ENCODE peak calls at places on chromosome 9, in seven cellular contexts. Y is iPS DF 6.9, U is MCF 10A, A is NCI-H345, L is NCI-H146, B is AG08395, F is GM13976. Q is an unnamed sample.

GRCh38 chr9:69605406-69605805 is 66.8 kb downstream of the APBA1 start:
- DNase-seq in A (peak; percentile 20), Y (no peak), F (no peak), B (no peak), U (no peak), L (peak; percentile 36), Q (no peak)

GRCh38 chr9:128920381-128921058 is at the start of gene PHYHD1:
- DNase-seq in B (peak; percentile 78), L (no peak), U (peak; percentile 86), Y (no peak), A (no peak), F (no peak), Q (no peak)

GRCh38 chr9:33135086-33135958 is 31.8 kb downstream of the B4GALT1 start:
- DNase-seq in Y (no peak), B (no peak), U (no peak), L (no peak), A (no peak), F (peak; percentile 41), Q (no peak)

GRCh38 chr9:134948149-134948548 is 30.4 kb upstream of the FCN1 start:
- DNase-seq in F (no peak), B (no peak), U (no peak), A (no peak), Y (no peak), L (no peak), Q (no peak)

GRCh38 chr9:129005336-129005997 is 22.7 kb downstream of the SH3GLB2 start:
- DNase-seq in F (peak; percentile 10), B (no peak), A (no peak), U (no peak), Y (no peak), L (no peak), Q (no peak)

GRCh38 chr9:398085-398484 is 183.4 kb downstream of the DOCK8 start:
- DNase-seq in A (no peak), U (no peak), L (no peak), F (no peak), B (no peak), Y (no peak), Q (no peak)

GRCh38 chr9:134936021-134936761 is 18.5 kb upstream of the FCN1 start:
- DNase-seq in L (no peak), U (no peak), B (no peak), Y (no peak), A (no peak), F (no peak), Q (no peak)

GRCh38 chr9:129113645-129114304 is 2.6 kb downstream of the PTPA start:
- DNase-seq in U (no peak), A (no peak), L (no peak), B (no peak), F (no peak), Y (no peak), Q (no peak)

GRCh38 chr9:91810286-91810905 is 139.6 kb downstream of the ROR2 start:
- DNase-seq in U (no peak), B (no peak), Y (no peak), F (no peak), L (no peak), A (no peak), Q (no peak)

GRCh38 chr9:77015291-77016048 is 4.0 kb upstream of the FOXB2 start:
- DNase-seq in Y (no peak), L (peak; percentile 82), B (no peak), U (no peak), F (peak; percentile 27), A (peak; percentile 91), Q (no peak)

GRCh38 chr9:13568851-13569618 is 289.5 kb upstream of the MPDZ start:
- DNase-seq in B (no peak), U (no peak), A (peak; percentile 89), Y (no peak), L (peak; percentile 65), F (no peak), Q (no peak)

GRCh38 chr9:108496866-108497265 is 358.9 kb downstream of the ACTL7B start:
- DNase-seq in U (no peak), A (no peak), L (no peak), B (peak; percentile 25), Y (no peak), F (no peak), Q (no peak)

GRCh38 chr9:35863583-35863982 is 6.6 kb downstream of the OR13J1 start:
- DNase-seq in U (no peak), A (no peak), B (no peak), Y (no peak), L (peak; percentile 21), F (no peak), Q (no peak)

GRCh38 chr9:2337131-2337530 is 284.5 kb upstream of the VLDLR start:
- DNase-seq in A (peak; percentile 46), Y (no peak), F (no peak), L (peak; percentile 45), U (no peak), B (no peak), Q (no peak)

GRCh38 chr9:14293801-14294200 is 20.1 kb downstream of the NFIB start:
- DNase-seq in B (no peak), L (no peak), A (no peak), F (no peak), U (no peak), Y (no peak), Q (no peak)

GRCh38 chr9:83617299-83617698 is 5.6 kb upstream of the IDNK start:
- DNase-seq in A (no peak), Y (no peak), U (no peak), L (no peak), F (no peak), B (no peak), Q (no peak)

GRCh38 chr9:136551401-136552116 is 5.7 kb upstream of the NOTCH1 start:
- DNase-seq in U (peak; percentile 92), L (no peak), A (no peak), B (peak; percentile 92), Y (no peak), F (peak; percentile 83), Q (no peak)

GRCh38 chr9:6054280-6055099 is 39.1 kb upstream of the RANBP6 start:
- DNase-seq in Y (peak; percentile 79), B (peak; percentile 69), F (peak; percentile 35), L (peak; percentile 84), A (peak; percentile 59), U (peak; percentile 76), Q (peak; percentile 24)

GRCh38 chr9:93593144-93593655 is 16.8 kb downstream of the PHF2 start:
- DNase-seq in Y (no peak), U (no peak), L (no peak), F (no peak), A (no peak), B (peak; percentile 49), Q (no peak)

GRCh38 chr9:83665576-83666200 is 42.1 kb downstream of the UBQLN1 start:
- DNase-seq in L (no peak), U (no peak), A (no peak), Y (no peak), B (no peak), F (no peak), Q (no peak)

GRCh38 chr9:107569171-107569570 is 79.6 kb upstream of the KLF4 start:
- DNase-seq in F (no peak), A (no peak), Y (no peak), L (no peak), B (no peak), U (no peak), Q (no peak)

GRCh38 chr9:70257991-70258691 is 637 bp upstream of the SMC5 start:
- DNase-seq in A (peak; percentile 89), F (peak; percentile 27), B (peak; percentile 34), L (peak; percentile 76), Y (no peak), U (peak; percentile 77), Q (no peak)

GRCh38 chr9:92406506-92406905 is 2.1 kb upstream of the OGN start:
- DNase-seq in Y (no peak), L (no peak), U (no peak), A (no peak), F (peak; percentile 29), B (no peak), Q (no peak)

GRCh38 chr9:86304236-86304730 is 21.9 kb upstream of the ISCA1 start:
- DNase-seq in A (no peak), B (no peak), Y (no peak), U (no peak), F (no peak), L (no peak), Q (no peak)

GRCh38 chr9:74458832-74459231 is 38.3 kb upstream of the RORB start:
- DNase-seq in F (no peak), Y (no peak), U (no peak), A (no peak), L (no peak), B (no peak), Q (no peak)

GRCh38 chr9:135252980-135253304 is 165.5 kb downstream of the OLFM1 start:
- DNase-seq in Y (no peak), F (no peak), A (no peak), L (no peak), B (no peak), U (no peak), Q (no peak)

GRCh38 chr9:652896-653295 is 188.6 kb upstream of the DMRT1 start:
- DNase-seq in B (no peak), L (no peak), U (peak; percentile 79), F (no peak), Y (no peak), A (no peak), Q (no peak)

GRCh38 chr9:2833096-2833495 is 10.8 kb downstream of the PUM3 start:
- DNase-seq in U (no peak), Y (no peak), F (no peak), A (no peak), B (no peak), L (no peak), Q (no peak)

GRCh38 chr9:96065482-96066251 is 190.2 kb downstream of the ERCC6L2 start:
- DNase-seq in L (no peak), Y (no peak), B (no peak), U (no peak), A (no peak), F (no peak), Q (no peak)

GRCh38 chr9:91117959-91118651 is 243.6 kb downstream of the AUH start:
- DNase-seq in Y (no peak), B (peak; percentile 68), L (no peak), A (peak; percentile 70), F (no peak), U (no peak), Q (no peak)

Q was measured in Panc1.